ENCODE peak calls at places on chromosomes 5 and 9, in five cellular contexts. Q, A, N, O and K are unnamed samples.

GRCh38 chr9:99019523-99020331 is 76.0 kb downstream of the COL15A1 start:
- DNase-seq in N (no peak), Q (no peak), O (peak), A (peak), K (peak)

GRCh38 chr9:137813651-137814415 is 63.7 kb upstream of the CACNA1B start:
- DNase-seq in N (no peak), Q (no peak), A (peak), O (no peak), K (no peak)

GRCh38 chr9:16266648-16267276 is 603.7 kb downstream of the BNC2 start:
- DNase-seq in N (no peak), A (no peak), Q (no peak), O (no peak), K (peak)

GRCh38 chr9:14677872-14678271 is 15.4 kb downstream of the ZDHHC21 start:
- DNase-seq in O (no peak), A (no peak), N (no peak), Q (no peak), K (peak)

GRCh38 chr5:159208508-159209437 is 580 bp downstream of the RNF145 start:
- DNase-seq in N (no peak), Q (peak), O (no peak), A (peak), K (peak)

GRCh38 chr9:124180557-124180956 is 77.2 kb upstream of the NEK6 start:
- DNase-seq in N (no peak), Q (no peak), A (no peak), O (peak), K (no peak)

GRCh38 chr9:911003-911402 is 65.5 kb upstream of the DMRT3 start:
- DNase-seq in N (no peak), Q (no peak), O (no peak), A (no peak), K (no peak)

GRCh38 chr5:150567031-150567680 is 59.2 kb downstream of the NDST1 start:
- DNase-seq in Q (no peak), A (no peak), O (peak), N (no peak), K (peak)

GRCh38 chr5:112757468-112758208 is 20.0 kb downstream of the APC start:
- DNase-seq in N (no peak), O (peak), Q (no peak), A (peak), K (peak)

GRCh38 chr5:178839319-178839704 is 20.4 kb upstream of the ZNF354B start:
- DNase-seq in N (peak), Q (peak), O (peak), A (peak), K (peak)

GRCh38 chr9:137673871-137674270 is 55.1 kb downstream of the EHMT1 start:
- DNase-seq in A (no peak), O (no peak), N (no peak), Q (no peak), K (no peak)

GRCh38 chr5:73120222-73121108 is at the start of gene TMEM171:
- DNase-seq in Q (no peak), A (peak), N (no peak), O (no peak), K (peak)

GRCh38 chr9:91060520-91061343 is 259.1 kb downstream of the SYK start:
- DNase-seq in O (peak), N (no peak), A (peak), Q (no peak), K (peak)

GRCh38 chr5:18772475-18772874 is 1138.2 kb downstream of the TAF11L14 start:
- DNase-seq in N (no peak), A (peak), Q (no peak), O (no peak), K (peak)

GRCh38 chr5:145942202-145942601 is 5.8 kb downstream of the SH3RF2 start:
- DNase-seq in N (no peak), O (no peak), Q (no peak), A (no peak), K (no peak)

GRCh38 chr9:22079873-22080341 is 70.8 kb upstream of the CDKN2B start:
- DNase-seq in N (peak), O (no peak), Q (peak), A (no peak), K (peak)

GRCh38 chr9:87455407-87455806 is 42.3 kb upstream of the DAPK1 start:
- DNase-seq in O (no peak), Q (no peak), N (no peak), A (no peak), K (no peak)

GRCh38 chr9:130225071-130225470 is 40.5 kb upstream of the HMCN2 start:
- DNase-seq in N (no peak), O (no peak), Q (no peak), A (no peak), K (no peak)

GRCh38 chr9:32881948-32882347 is 98.6 kb downstream of the TMEM215 start:
- DNase-seq in Q (no peak), N (no peak), A (no peak), O (no peak), K (no peak)

GRCh38 chr5:96714951-96715451 is 52.8 kb downstream of the CAST start:
- DNase-seq in A (no peak), Q (no peak), N (no peak), O (peak), K (peak)

GRCh38 chr5:141100243-141100805 is at the start of gene PCDHB3:
- DNase-seq in A (peak), N (peak), Q (no peak), O (peak), K (no peak)

GRCh38 chr5:35198096-35198495 is 32.2 kb downstream of the PRLR start:
- DNase-seq in Q (no peak), N (no peak), O (peak), A (no peak), K (no peak)